ENCODE peak calls at places on chromosomes 12 and 14, in four cellular contexts. E, N, D and R are unnamed samples.
A peak's percentile ranks its signal among the peaks of the same experiment; 100 is the strongest.

GRCh38 chr12:113170926-113171325 is 14.4 kb downstream of the DDX54 start:
- DNase-seq in D (no peak), E (no peak), N (no peak), R (no peak)

GRCh38 chr12:113152835-113153814 is 3.6 kb downstream of the CFAP73 start:
- DNase-seq in D (peak; percentile 83), E (peak; percentile 49), N (peak; percentile 83), R (peak; percentile 81)

GRCh38 chr12:10941916-10942607 is 3.0 kb upstream of the TAS2R14 start:
- DNase-seq in E (peak; percentile 37), N (peak; percentile 53), D (peak; percentile 4), R (peak; percentile 83)

GRCh38 chr14:20583908-20584307 is 3.9 kb downstream of the RNASE11 start:
- DNase-seq in N (no peak), E (no peak), D (no peak), R (no peak)

GRCh38 chr14:41605550-41606248 is 977 bp upstream of the LRFN5 start:
- DNase-seq in D (no peak), N (peak; percentile 56), E (no peak), R (no peak)

GRCh38 chr12:81759215-81759991 is at the start of gene PPFIA2:
- DNase-seq in E (peak; percentile 52), D (no peak), N (peak; percentile 35), R (peak; percentile 2)

GRCh38 chr14:77485901-77486678 is 12.5 kb downstream of the ISM2 start:
- DNase-seq in E (no peak), D (no peak), N (no peak), R (no peak)

GRCh38 chr12:12376636-12377448 is 20.0 kb downstream of the BORCS5 start:
- DNase-seq in E (peak; percentile 91), D (peak; percentile 50), N (peak; percentile 82), R (no peak)

GRCh38 chr14:70186826-70187483 is 1.8 kb downstream of the SLC8A3 start:
- DNase-seq in D (no peak), E (no peak), N (peak; percentile 63), R (no peak)

GRCh38 chr12:108768591-108769500 is 37.5 kb upstream of the CORO1C start:
- DNase-seq in D (no peak), E (peak; percentile 88), N (peak; percentile 75), R (no peak)

DNA sequence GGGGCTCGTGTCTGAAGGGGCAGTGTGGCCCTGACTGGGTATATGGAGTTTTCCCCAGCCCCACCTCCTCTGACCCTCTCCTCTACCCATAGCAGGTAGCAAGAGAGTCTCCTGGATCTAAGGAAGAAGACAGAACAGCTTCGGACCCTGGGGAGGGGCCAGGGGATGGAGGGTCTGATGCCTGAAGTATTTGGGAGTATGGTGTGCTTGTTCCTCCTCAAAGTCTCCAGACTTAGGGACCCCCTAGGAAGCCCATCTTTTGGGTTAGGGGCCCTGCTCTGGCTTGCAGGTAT is 579 bp upstream of the HOXC8 start:
- DNase-seq in D (no peak), N (no peak), E (no peak), R (no peak)
- TF ChIP-seq EZH2 in D (no peak), N (no peak), E (peak; percentile 30), R (no peak)

GRCh38 chr12:64998327-64999156 is 122.6 kb downstream of the WIF1 start:
- DNase-seq in D (no peak), N (peak; percentile 19), E (no peak), R (no peak)
- H3K27ac ChIP-seq in D (no peak overlapping the region), N (peak overlapping the region; percentile 81), E (no peak overlapping the region), R (no peak overlapping the region)

DNA sequence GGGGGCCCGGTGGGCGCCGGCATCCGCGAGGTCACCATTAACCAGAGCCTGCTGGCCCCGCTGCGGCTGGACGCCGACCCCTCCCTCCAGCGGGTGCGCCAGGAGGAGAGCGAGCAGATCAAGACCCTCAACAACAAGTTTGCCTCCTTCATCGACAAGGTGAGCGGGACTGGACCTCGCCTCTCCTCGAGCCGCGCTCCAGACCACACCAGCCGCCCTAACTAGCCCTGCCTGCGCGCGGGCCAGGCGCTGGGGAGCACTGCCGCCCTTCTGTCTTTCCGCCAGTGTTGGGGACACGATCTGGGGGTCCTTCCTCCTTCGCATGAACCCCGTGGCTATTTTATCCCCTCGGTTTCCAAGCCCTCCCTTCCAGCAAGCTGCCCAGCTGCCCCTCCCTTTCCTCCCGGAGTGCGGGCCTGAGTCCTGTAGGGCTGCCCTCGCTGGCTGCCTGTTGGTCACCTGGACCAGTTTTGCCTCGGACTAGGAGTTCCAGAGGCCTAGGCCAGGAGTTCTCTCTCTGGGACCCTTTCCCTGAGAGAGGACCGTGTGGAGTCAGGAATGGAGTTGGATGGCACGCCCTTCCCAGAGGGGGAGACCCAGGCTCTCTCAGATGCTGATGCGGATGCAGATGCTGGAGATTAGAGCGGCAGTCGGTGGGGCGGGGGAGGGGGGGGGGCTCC is 559 bp downstream of the KRT7 start:
- DNase-seq in N (no peak), D (no peak), E (no peak), R (peak; percentile 35)
- TF ChIP-seq EZH2 in N (peak; percentile 34), D (no peak), E (no peak), R (no peak)

DNA sequence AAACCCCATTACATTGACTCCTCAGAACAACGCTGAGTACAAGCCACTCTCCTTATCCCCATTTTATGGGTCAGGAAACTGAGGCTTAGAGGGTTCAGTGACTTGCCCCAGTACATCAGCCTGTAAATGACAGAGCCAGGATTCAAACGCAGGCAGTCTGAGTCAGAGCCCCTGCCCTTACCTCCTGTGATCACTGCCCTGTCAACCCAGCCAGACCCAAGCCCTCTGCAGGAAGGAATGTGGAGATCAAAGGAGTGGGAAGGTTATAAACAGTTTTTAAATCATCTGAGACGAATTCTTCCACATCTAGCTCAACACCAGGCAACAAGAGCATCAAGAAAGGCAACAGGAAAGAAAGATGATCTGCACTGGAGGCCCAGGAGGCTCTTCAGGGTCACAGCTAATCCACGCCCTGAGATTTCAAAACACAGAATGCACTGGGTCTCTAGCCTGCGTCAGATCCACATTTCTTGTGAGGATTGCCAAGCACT is 38.5 kb downstream of the SPTB start:
- DNase-seq in N (peak; percentile 76), D (peak; percentile 55), E (no peak), R (peak; percentile 77)
- H3K27ac ChIP-seq in N (peak overlapping the region; percentile 29), D (peak overlapping the region; percentile 86), E (no peak overlapping the region), R (no peak overlapping the region)

GRCh38 chr14:57865450-57866198 is at the start of gene SLC35F4:
- DNase-seq in D (peak; percentile 14), N (peak; percentile 66), E (no peak), R (no peak)
- TF ChIP-seq EZH2 in D (no peak), N (peak; percentile 96), E (no peak), R (no peak)

DNA sequence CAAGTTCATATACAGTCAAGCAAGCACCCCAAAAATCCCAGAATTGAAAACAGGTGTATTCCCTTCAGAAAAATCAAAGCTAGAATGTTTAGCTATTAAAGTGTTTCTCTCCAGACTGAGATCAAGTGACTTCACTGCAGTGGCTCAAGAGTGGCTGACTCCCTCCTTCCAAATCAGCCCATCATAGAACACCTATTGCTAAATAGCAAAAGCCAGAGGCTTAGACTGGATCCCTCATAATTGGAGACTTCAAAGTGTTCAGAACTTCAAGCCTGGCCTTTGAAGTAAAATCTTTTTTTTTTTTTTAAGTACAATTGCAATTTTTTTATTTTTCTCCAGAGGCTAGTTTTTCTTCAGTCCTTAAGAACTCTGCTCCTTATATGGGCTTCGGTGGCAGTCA is 50.0 kb upstream of the CERS5 start:
- DNase-seq in N (no peak), E (no peak), D (no peak), R (no peak)
- H3K27ac ChIP-seq in N (no peak overlapping the region), E (no peak overlapping the region), D (no peak overlapping the region), R (peak overlapping the region; percentile 83)

GRCh38 chr14:60327447-60328331 is 78.7 kb downstream of the PPM1A start:
- DNase-seq in D (no peak), N (peak; percentile 39), E (peak; percentile 37), R (peak; percentile 31)
- TF ChIP-seq EZH2 in D (no peak), N (no peak), E (no peak), R (no peak)

GRCh38 chr12:100474617-100475016 is 951 bp downstream of the NR1H4 start:
- DNase-seq in E (no peak), D (no peak), N (no peak), R (no peak)
- H3K27ac ChIP-seq in E (no peak overlapping the region), D (no peak overlapping the region), N (peak overlapping the region; percentile 3), R (no peak overlapping the region)

DNA sequence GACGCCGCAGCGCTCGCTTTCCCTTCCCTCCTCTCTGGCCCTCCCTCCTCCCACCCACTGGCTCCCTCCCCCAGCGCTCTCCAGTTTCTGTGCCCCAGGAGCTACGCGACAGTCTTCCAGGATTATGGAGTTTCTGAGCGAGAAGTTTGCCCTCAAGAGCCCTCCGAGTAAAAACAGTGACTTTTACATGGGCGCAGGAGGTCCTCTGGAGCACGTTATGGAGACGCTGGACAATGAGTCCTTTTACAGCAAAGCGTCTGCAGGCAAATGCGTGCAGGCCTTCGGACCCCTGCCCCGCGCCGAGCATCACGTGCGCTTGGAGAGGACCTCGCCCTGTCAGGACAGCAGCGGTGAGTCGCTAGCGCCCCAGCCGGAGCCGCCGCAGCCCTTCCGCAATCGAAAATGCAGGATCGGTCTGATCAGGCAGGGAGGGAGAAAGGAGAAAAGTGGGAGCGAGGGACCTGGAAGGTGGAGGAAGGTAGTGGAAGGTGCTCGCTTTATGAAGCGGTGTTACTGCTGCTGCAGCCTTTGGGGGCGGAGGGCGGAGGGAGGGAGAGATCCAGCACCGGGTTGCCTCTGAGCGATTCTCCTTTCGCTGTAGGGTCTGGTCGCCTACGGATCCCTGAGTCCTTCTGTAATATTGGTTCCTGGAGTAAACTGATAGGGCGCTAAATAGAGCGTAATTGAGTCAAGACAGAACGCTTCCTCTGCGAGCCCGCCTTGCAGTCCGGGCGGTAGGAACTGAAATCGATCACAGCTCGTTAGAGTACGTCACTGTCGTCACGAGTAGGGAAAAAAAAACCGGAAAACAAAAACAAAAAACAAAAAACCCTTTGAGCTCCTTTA is at the start of gene ALX1:
- DNase-seq in N (peak; percentile 84), D (no peak), E (no peak), R (no peak)
- TF ChIP-seq EZH2 in N (peak; percentile 6), D (no peak), E (no peak), R (no peak)

DNA sequence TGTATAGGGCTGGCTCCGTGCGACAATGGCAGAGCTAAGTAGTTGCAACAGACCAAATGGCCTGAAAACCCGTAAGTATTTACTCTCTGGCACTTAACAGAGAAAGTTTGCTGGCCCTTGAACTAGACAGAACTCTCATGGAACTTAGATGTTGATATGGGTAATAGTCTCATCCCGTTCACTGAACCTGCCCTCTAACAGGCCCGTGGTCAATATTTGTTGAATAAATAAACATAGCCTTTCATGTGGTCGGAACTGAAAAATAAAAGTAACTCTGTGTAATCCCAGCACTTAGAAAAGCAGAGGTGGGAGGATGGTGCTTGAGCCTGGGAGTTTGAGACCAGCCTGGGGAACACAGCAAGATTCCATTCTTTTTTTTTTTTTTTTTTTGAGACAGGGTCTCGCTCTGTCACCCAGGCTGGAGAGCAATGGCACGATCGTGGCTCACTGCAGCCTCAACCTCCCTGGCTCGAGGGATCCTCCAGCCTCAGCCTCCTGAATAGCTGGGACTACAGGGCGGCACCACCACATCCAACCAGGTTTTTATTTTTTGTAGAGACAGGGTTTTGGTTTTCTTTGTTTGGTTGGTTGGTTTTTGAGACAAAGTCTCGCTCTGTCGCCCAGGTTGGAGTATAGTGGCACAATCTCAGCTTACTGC is 29.7 kb downstream of the KDM2B start:
- DNase-seq in N (no peak), D (no peak), E (no peak), R (no peak)
- H3K27ac ChIP-seq in N (no peak overlapping the region), D (no peak overlapping the region), E (no peak overlapping the region), R (no peak overlapping the region)